ENCODE peak calls at places on chromosome 15, in seven cellular contexts. K is NAMALWA, X is Right ventricle myocardium superior, I is Calu3, Y is fibroblast of the aortic adventitia, T is body of pancreas, A is T-helper 9 cell. H is an unnamed sample.

GRCh38 chr15:50876260-50876988 is 32.1 kb upstream of the AP4E1 start:
- DNase-seq in K (no peak), X (no peak), I (no peak), Y (no peak), T (no peak), A (no peak), H (no peak)

GRCh38 chr15:99978426-99978825 is 245.2 kb upstream of the LYSMD4 start:
- DNase-seq in K (no peak), X (no peak), I (no peak), Y (no peak), T (no peak), A (no peak), H (no peak)

GRCh38 chr15:70431854-70432253 is 331.5 kb downstream of the UACA start:
- DNase-seq in K (no peak), X (no peak), I (no peak), Y (no peak), T (no peak), A (no peak), H (no peak)

GRCh38 chr15:90818251-90819210 is 49.9 kb upstream of the FURIN start:
- DNase-seq in K (peak), X (peak), I (no peak), Y (peak), T (peak), A (no peak), H (no peak)

GRCh38 chr15:84987949-84988624 is 6.4 kb downstream of the PDE8A start:
- DNase-seq in K (no peak), X (no peak), I (no peak), Y (no peak), T (no peak), A (no peak), H (peak)

GRCh38 chr15:67968564-67969440 is 85.3 kb upstream of the PIAS1 start:
- DNase-seq in K (no peak), X (no peak), I (no peak), Y (no peak), T (no peak), A (no peak), H (no peak)

GRCh38 chr15:42182328-42182901 is 25.7 kb downstream of the VPS39 start:
- DNase-seq in K (no peak), X (no peak), I (no peak), Y (no peak), T (no peak), A (no peak), H (no peak)

GRCh38 chr15:74036271-74037170 is 42.0 kb downstream of the PML start:
- DNase-seq in K (no peak), X (peak), I (peak), Y (peak), T (no peak), A (no peak), H (no peak)

GRCh38 chr15:76335129-76335850 is 1.3 kb upstream of the ISL2 start:
- DNase-seq in K (no peak), X (no peak), I (no peak), Y (no peak), T (no peak), A (no peak), H (no peak)

GRCh38 chr15:94385441-94385840 is 154.1 kb downstream of the MCTP2 start:
- DNase-seq in K (no peak), X (no peak), I (no peak), Y (no peak), T (no peak), A (no peak), H (no peak)

GRCh38 chr15:101012326-101013040 is 93.3 kb downstream of the LRRK1 start:
- DNase-seq in K (no peak), X (no peak), I (no peak), Y (no peak), T (no peak), A (no peak), H (no peak)

GRCh38 chr15:52183562-52184173 is 7.5 kb downstream of the GNB5 start:
- DNase-seq in K (peak), X (no peak), I (peak), Y (peak), T (peak), A (no peak), H (no peak)

GRCh38 chr15:100733088-100733487 is 130.7 kb downstream of the ASB7 start:
- DNase-seq in K (no peak), X (no peak), I (no peak), Y (peak), T (peak), A (no peak), H (no peak)

GRCh38 chr15:58276924-58277323 is 138.7 kb downstream of the AQP9 start:
- DNase-seq in K (no peak), X (no peak), I (no peak), Y (no peak), T (no peak), A (no peak), H (no peak)

GRCh38 chr15:33735143-33735542 is 233.2 kb upstream of the CHRM5 start:
- DNase-seq in K (no peak), X (no peak), I (no peak), Y (no peak), T (no peak), A (no peak), H (no peak)

GRCh38 chr15:62119224-62119925 is 45.7 kb downstream of the C2CD4B start:
- DNase-seq in K (no peak), X (no peak), I (peak), Y (peak), T (peak), A (no peak), H (peak)

GRCh38 chr15:99103279-99103678 is 1.6 kb upstream of the SYNM start:
- DNase-seq in K (no peak), X (no peak), I (no peak), Y (no peak), T (no peak), A (no peak), H (no peak)

GRCh38 chr15:66808181-66808824 is 106.3 kb downstream of the SMAD6 start:
- DNase-seq in K (no peak), X (no peak), I (no peak), Y (no peak), T (no peak), A (no peak), H (no peak)

GRCh38 chr15:29825205-29825604 is 2.9 kb upstream of the TJP1 start:
- DNase-seq in K (peak), X (no peak), I (no peak), Y (no peak), T (no peak), A (no peak), H (no peak)

GRCh38 chr15:92839696-92840095 is 60.4 kb upstream of the CHD2 start:
- DNase-seq in K (peak), X (no peak), I (no peak), Y (no peak), T (peak), A (no peak), H (no peak)

GRCh38 chr15:33773969-33774368 is 194.3 kb upstream of the CHRM5 start:
- DNase-seq in K (no peak), X (no peak), I (no peak), Y (no peak), T (no peak), A (no peak), H (no peak)

GRCh38 chr15:90101969-90102890 is at the start of gene IDH2:
- DNase-seq in K (peak), X (peak), I (peak), Y (peak), T (peak), A (peak), H (peak)

GRCh38 chr15:35693887-35694286 is 147.9 kb upstream of the DPH6 start:
- DNase-seq in K (no peak), X (no peak), I (no peak), Y (no peak), T (no peak), A (no peak), H (no peak)

GRCh38 chr15:68440136-68440535 is 8.2 kb upstream of the ITGA11 start:
- DNase-seq in K (no peak), X (no peak), I (no peak), Y (no peak), T (no peak), A (no peak), H (no peak)

GRCh38 chr15:73346735-73347312 is 21.9 kb downstream of the HCN4 start:
- DNase-seq in K (peak), X (peak), I (peak), Y (peak), T (peak), A (peak), H (peak)

GRCh38 chr15:53739651-53740050 is 19.8 kb downstream of the WDR72 start:
- DNase-seq in K (no peak), X (no peak), I (peak), Y (no peak), T (peak), A (no peak), H (no peak)

GRCh38 chr15:69081310-69082004 is 67.0 kb downstream of the NOX5 start:
- DNase-seq in K (no peak), X (peak), I (no peak), Y (peak), T (peak), A (no peak), H (no peak)

GRCh38 chr15:64895285-64896065 is 16.2 kb upstream of the ANKDD1A start:
- DNase-seq in K (peak), X (no peak), I (no peak), Y (peak), T (no peak), A (no peak), H (peak)